ENCODE peak calls at places on chromosomes 4 and X, in nine cellular contexts. One of them, this sample, is unnamed.

GRCh38 chr4:185914583-185915199 is 102.7 kb upstream of the SORBS2 start:
- DNase-seq in GM03348: no peak
- DNase-seq in stimulated activated CD4-positive, alpha-beta T cell treated with anti-CD3 and anti-CD28 coated beads, Interleukin-15, amount 100 ng/mL, for 24 hours: no peak
- DNase-seq in mesothelial cell of epicardium: no peak
- DNase-seq in frontal cortex: no peak
- DNase-seq in NCI-H1417 treated with DMSO at 0.1 percent for 48 hours: no peak
- DNase-seq in HT-29: no peak
- DNase-seq in fibroblast of mammary gland: peak
- DNase-seq in hippocampal formation: no peak
- DNase-seq in this sample: peak

GRCh38 chr4:72418458-72418857 is 150.6 kb downstream of the ADAMTS3 start:
- DNase-seq in GM03348: peak
- DNase-seq in stimulated activated CD4-positive, alpha-beta T cell treated with anti-CD3 and anti-CD28 coated beads, Interleukin-15, amount 100 ng/mL, for 24 hours: no peak
- DNase-seq in mesothelial cell of epicardium: no peak
- DNase-seq in frontal cortex: no peak
- DNase-seq in NCI-H1417 treated with DMSO at 0.1 percent for 48 hours: no peak
- DNase-seq in HT-29: peak
- DNase-seq in fibroblast of mammary gland: peak
- DNase-seq in hippocampal formation: no peak
- DNase-seq in this sample: peak

GRCh38 chrX:137707348-137707747 is 141.4 kb downstream of the ZIC3 start:
- DNase-seq in GM03348: no peak
- DNase-seq in stimulated activated CD4-positive, alpha-beta T cell treated with anti-CD3 and anti-CD28 coated beads, Interleukin-15, amount 100 ng/mL, for 24 hours: no peak
- DNase-seq in mesothelial cell of epicardium: no peak
- DNase-seq in frontal cortex: no peak
- DNase-seq in NCI-H1417 treated with DMSO at 0.1 percent for 48 hours: no peak
- DNase-seq in HT-29: no peak
- DNase-seq in fibroblast of mammary gland: no peak
- DNase-seq in hippocampal formation: no peak
- DNase-seq in this sample: no peak

GRCh38 chr4:2367626-2368025 is 50.8 kb downstream of the ZFYVE28 start:
- DNase-seq in GM03348: no peak
- DNase-seq in stimulated activated CD4-positive, alpha-beta T cell treated with anti-CD3 and anti-CD28 coated beads, Interleukin-15, amount 100 ng/mL, for 24 hours: no peak
- DNase-seq in mesothelial cell of epicardium: no peak
- DNase-seq in frontal cortex: no peak
- DNase-seq in NCI-H1417 treated with DMSO at 0.1 percent for 48 hours: no peak
- DNase-seq in HT-29: no peak
- DNase-seq in fibroblast of mammary gland: no peak
- DNase-seq in hippocampal formation: no peak
- DNase-seq in this sample: no peak

GRCh38 chr4:119581480-119581879 is 47.1 kb downstream of the PDE5A start:
- DNase-seq in GM03348: no peak
- DNase-seq in stimulated activated CD4-positive, alpha-beta T cell treated with anti-CD3 and anti-CD28 coated beads, Interleukin-15, amount 100 ng/mL, for 24 hours: no peak
- DNase-seq in mesothelial cell of epicardium: no peak
- DNase-seq in frontal cortex: no peak
- DNase-seq in NCI-H1417 treated with DMSO at 0.1 percent for 48 hours: no peak
- DNase-seq in HT-29: no peak
- DNase-seq in fibroblast of mammary gland: no peak
- DNase-seq in hippocampal formation: no peak
- DNase-seq in this sample: no peak

GRCh38 chr4:98662619-98663225 is 4.3 kb upstream of the TSPAN5 start:
- DNase-seq in GM03348: no peak
- DNase-seq in stimulated activated CD4-positive, alpha-beta T cell treated with anti-CD3 and anti-CD28 coated beads, Interleukin-15, amount 100 ng/mL, for 24 hours: peak
- DNase-seq in mesothelial cell of epicardium: no peak
- DNase-seq in frontal cortex: no peak
- DNase-seq in NCI-H1417 treated with DMSO at 0.1 percent for 48 hours: no peak
- DNase-seq in HT-29: peak
- DNase-seq in fibroblast of mammary gland: no peak
- DNase-seq in hippocampal formation: no peak
- DNase-seq in this sample: no peak

GRCh38 chr4:139167774-139168444 is 9.1 kb downstream of the ELF2 start:
- DNase-seq in GM03348: peak
- DNase-seq in stimulated activated CD4-positive, alpha-beta T cell treated with anti-CD3 and anti-CD28 coated beads, Interleukin-15, amount 100 ng/mL, for 24 hours: no peak
- DNase-seq in mesothelial cell of epicardium: no peak
- DNase-seq in frontal cortex: no peak
- DNase-seq in NCI-H1417 treated with DMSO at 0.1 percent for 48 hours: no peak
- DNase-seq in HT-29: peak
- DNase-seq in fibroblast of mammary gland: peak
- DNase-seq in hippocampal formation: no peak
- DNase-seq in this sample: no peak

GRCh38 chr4:168794881-168795280 is 215.2 kb downstream of the CBR4 start:
- DNase-seq in GM03348: no peak
- DNase-seq in stimulated activated CD4-positive, alpha-beta T cell treated with anti-CD3 and anti-CD28 coated beads, Interleukin-15, amount 100 ng/mL, for 24 hours: no peak
- DNase-seq in mesothelial cell of epicardium: no peak
- DNase-seq in frontal cortex: no peak
- DNase-seq in NCI-H1417 treated with DMSO at 0.1 percent for 48 hours: no peak
- DNase-seq in HT-29: no peak
- DNase-seq in fibroblast of mammary gland: no peak
- DNase-seq in hippocampal formation: no peak
- DNase-seq in this sample: no peak

GRCh38 chrX:18873189-18873791 is 110.6 kb downstream of the PHKA2 start:
- DNase-seq in GM03348: peak
- DNase-seq in stimulated activated CD4-positive, alpha-beta T cell treated with anti-CD3 and anti-CD28 coated beads, Interleukin-15, amount 100 ng/mL, for 24 hours: peak
- DNase-seq in mesothelial cell of epicardium: no peak
- DNase-seq in frontal cortex: no peak
- DNase-seq in NCI-H1417 treated with DMSO at 0.1 percent for 48 hours: peak
- DNase-seq in HT-29: no peak
- DNase-seq in fibroblast of mammary gland: peak
- DNase-seq in hippocampal formation: no peak
- DNase-seq in this sample: peak

GRCh38 chrX:46796574-46797191 is 37.8 kb upstream of the SLC9A7 start:
- DNase-seq in GM03348: peak
- DNase-seq in stimulated activated CD4-positive, alpha-beta T cell treated with anti-CD3 and anti-CD28 coated beads, Interleukin-15, amount 100 ng/mL, for 24 hours: peak
- DNase-seq in mesothelial cell of epicardium: peak
- DNase-seq in frontal cortex: no peak
- DNase-seq in NCI-H1417 treated with DMSO at 0.1 percent for 48 hours: peak
- DNase-seq in HT-29: peak
- DNase-seq in fibroblast of mammary gland: peak
- DNase-seq in hippocampal formation: peak
- DNase-seq in this sample: peak

GRCh38 chr4:110619401-110620247 is 3.3 kb downstream of the PITX2 start:
- DNase-seq in GM03348: no peak
- DNase-seq in stimulated activated CD4-positive, alpha-beta T cell treated with anti-CD3 and anti-CD28 coated beads, Interleukin-15, amount 100 ng/mL, for 24 hours: no peak
- DNase-seq in mesothelial cell of epicardium: no peak
- DNase-seq in frontal cortex: peak
- DNase-seq in NCI-H1417 treated with DMSO at 0.1 percent for 48 hours: no peak
- DNase-seq in HT-29: no peak
- DNase-seq in fibroblast of mammary gland: no peak
- DNase-seq in hippocampal formation: no peak
- DNase-seq in this sample: peak

GRCh38 chr4:7630559-7631287 is 196.0 kb upstream of the PSAPL1 start:
- DNase-seq in GM03348: peak
- DNase-seq in stimulated activated CD4-positive, alpha-beta T cell treated with anti-CD3 and anti-CD28 coated beads, Interleukin-15, amount 100 ng/mL, for 24 hours: no peak
- DNase-seq in mesothelial cell of epicardium: no peak
- DNase-seq in frontal cortex: no peak
- DNase-seq in NCI-H1417 treated with DMSO at 0.1 percent for 48 hours: no peak
- DNase-seq in HT-29: no peak
- DNase-seq in fibroblast of mammary gland: peak
- DNase-seq in hippocampal formation: peak
- DNase-seq in this sample: peak

GRCh38 chrX:48910926-48911406 is 480 bp downstream of the SLC35A2 start:
- DNase-seq in GM03348: peak
- DNase-seq in stimulated activated CD4-positive, alpha-beta T cell treated with anti-CD3 and anti-CD28 coated beads, Interleukin-15, amount 100 ng/mL, for 24 hours: no peak
- DNase-seq in mesothelial cell of epicardium: no peak
- DNase-seq in frontal cortex: no peak
- DNase-seq in NCI-H1417 treated with DMSO at 0.1 percent for 48 hours: no peak
- DNase-seq in HT-29: peak
- DNase-seq in fibroblast of mammary gland: peak
- DNase-seq in hippocampal formation: no peak
- DNase-seq in this sample: no peak

GRCh38 chrX:128425546-128425945 is 373.3 kb upstream of the ACTRT1 start:
- DNase-seq in GM03348: no peak
- DNase-seq in stimulated activated CD4-positive, alpha-beta T cell treated with anti-CD3 and anti-CD28 coated beads, Interleukin-15, amount 100 ng/mL, for 24 hours: no peak
- DNase-seq in mesothelial cell of epicardium: no peak
- DNase-seq in frontal cortex: no peak
- DNase-seq in NCI-H1417 treated with DMSO at 0.1 percent for 48 hours: no peak
- DNase-seq in HT-29: no peak
- DNase-seq in fibroblast of mammary gland: no peak
- DNase-seq in hippocampal formation: no peak
- DNase-seq in this sample: no peak

GRCh38 chr4:52408037-52408436 is 251.1 kb downstream of the USP46 start:
- DNase-seq in GM03348: no peak
- DNase-seq in stimulated activated CD4-positive, alpha-beta T cell treated with anti-CD3 and anti-CD28 coated beads, Interleukin-15, amount 100 ng/mL, for 24 hours: no peak
- DNase-seq in mesothelial cell of epicardium: no peak
- DNase-seq in frontal cortex: no peak
- DNase-seq in NCI-H1417 treated with DMSO at 0.1 percent for 48 hours: no peak
- DNase-seq in HT-29: no peak
- DNase-seq in fibroblast of mammary gland: no peak
- DNase-seq in hippocampal formation: no peak
- DNase-seq in this sample: no peak

GRCh38 chr4:14871676-14872430 is 130.4 kb upstream of the CPEB2 start:
- DNase-seq in GM03348: no peak
- DNase-seq in stimulated activated CD4-positive, alpha-beta T cell treated with anti-CD3 and anti-CD28 coated beads, Interleukin-15, amount 100 ng/mL, for 24 hours: peak
- DNase-seq in mesothelial cell of epicardium: no peak
- DNase-seq in frontal cortex: no peak
- DNase-seq in NCI-H1417 treated with DMSO at 0.1 percent for 48 hours: no peak
- DNase-seq in HT-29: peak
- DNase-seq in fibroblast of mammary gland: peak
- DNase-seq in hippocampal formation: no peak
- DNase-seq in this sample: peak

GRCh38 chr4:48315728-48316630 is 25.4 kb upstream of the SLAIN2 start:
- DNase-seq in GM03348: peak
- DNase-seq in stimulated activated CD4-positive, alpha-beta T cell treated with anti-CD3 and anti-CD28 coated beads, Interleukin-15, amount 100 ng/mL, for 24 hours: peak
- DNase-seq in mesothelial cell of epicardium: no peak
- DNase-seq in frontal cortex: no peak
- DNase-seq in NCI-H1417 treated with DMSO at 0.1 percent for 48 hours: no peak
- DNase-seq in HT-29: peak
- DNase-seq in fibroblast of mammary gland: peak
- DNase-seq in hippocampal formation: no peak
- DNase-seq in this sample: peak

GRCh38 chr4:14906805-14907204 is 95.5 kb upstream of the CPEB2 start:
- DNase-seq in GM03348: no peak
- DNase-seq in stimulated activated CD4-positive, alpha-beta T cell treated with anti-CD3 and anti-CD28 coated beads, Interleukin-15, amount 100 ng/mL, for 24 hours: peak
- DNase-seq in mesothelial cell of epicardium: no peak
- DNase-seq in frontal cortex: no peak
- DNase-seq in NCI-H1417 treated with DMSO at 0.1 percent for 48 hours: no peak
- DNase-seq in HT-29: no peak
- DNase-seq in fibroblast of mammary gland: peak
- DNase-seq in hippocampal formation: no peak
- DNase-seq in this sample: no peak

GRCh38 chrX:78496483-78496882 is 162.6 kb downstream of the RTL3 start:
- DNase-seq in GM03348: no peak
- DNase-seq in stimulated activated CD4-positive, alpha-beta T cell treated with anti-CD3 and anti-CD28 coated beads, Interleukin-15, amount 100 ng/mL, for 24 hours: no peak
- DNase-seq in mesothelial cell of epicardium: no peak
- DNase-seq in frontal cortex: no peak
- DNase-seq in NCI-H1417 treated with DMSO at 0.1 percent for 48 hours: no peak
- DNase-seq in HT-29: no peak
- DNase-seq in fibroblast of mammary gland: no peak
- DNase-seq in hippocampal formation: no peak
- DNase-seq in this sample: no peak

GRCh38 chr4:114886761-114887160 is 226.7 kb downstream of the NDST4 start:
- DNase-seq in GM03348: no peak
- DNase-seq in stimulated activated CD4-positive, alpha-beta T cell treated with anti-CD3 and anti-CD28 coated beads, Interleukin-15, amount 100 ng/mL, for 24 hours: no peak
- DNase-seq in mesothelial cell of epicardium: no peak
- DNase-seq in frontal cortex: no peak
- DNase-seq in NCI-H1417 treated with DMSO at 0.1 percent for 48 hours: no peak
- DNase-seq in HT-29: no peak
- DNase-seq in fibroblast of mammary gland: no peak
- DNase-seq in hippocampal formation: no peak
- DNase-seq in this sample: no peak

GRCh38 chrX:24332868-24333267 is 19.0 kb upstream of the SUPT20HL2 start:
- DNase-seq in GM03348: no peak
- DNase-seq in stimulated activated CD4-positive, alpha-beta T cell treated with anti-CD3 and anti-CD28 coated beads, Interleukin-15, amount 100 ng/mL, for 24 hours: no peak
- DNase-seq in mesothelial cell of epicardium: no peak
- DNase-seq in frontal cortex: no peak
- DNase-seq in NCI-H1417 treated with DMSO at 0.1 percent for 48 hours: no peak
- DNase-seq in HT-29: no peak
- DNase-seq in fibroblast of mammary gland: no peak
- DNase-seq in hippocampal formation: no peak
- DNase-seq in this sample: no peak

GRCh38 chr4:156923525-156923924 is 48.1 kb downstream of the PDGFC start:
- DNase-seq in GM03348: no peak
- DNase-seq in stimulated activated CD4-positive, alpha-beta T cell treated with anti-CD3 and anti-CD28 coated beads, Interleukin-15, amount 100 ng/mL, for 24 hours: no peak
- DNase-seq in mesothelial cell of epicardium: no peak
- DNase-seq in frontal cortex: no peak
- DNase-seq in NCI-H1417 treated with DMSO at 0.1 percent for 48 hours: no peak
- DNase-seq in HT-29: no peak
- DNase-seq in fibroblast of mammary gland: no peak
- DNase-seq in hippocampal formation: no peak
- DNase-seq in this sample: no peak

GRCh38 chrX:22634751-22635150 is 362.0 kb downstream of the CBLL2 start:
- DNase-seq in GM03348: peak
- DNase-seq in stimulated activated CD4-positive, alpha-beta T cell treated with anti-CD3 and anti-CD28 coated beads, Interleukin-15, amount 100 ng/mL, for 24 hours: no peak
- DNase-seq in mesothelial cell of epicardium: no peak
- DNase-seq in frontal cortex: no peak
- DNase-seq in NCI-H1417 treated with DMSO at 0.1 percent for 48 hours: no peak
- DNase-seq in HT-29: no peak
- DNase-seq in fibroblast of mammary gland: no peak
- DNase-seq in hippocampal formation: no peak
- DNase-seq in this sample: no peak

GRCh38 chrX:38458071-38458470 is 103.3 kb upstream of the TSPAN7 start:
- DNase-seq in GM03348: no peak
- DNase-seq in stimulated activated CD4-positive, alpha-beta T cell treated with anti-CD3 and anti-CD28 coated beads, Interleukin-15, amount 100 ng/mL, for 24 hours: no peak
- DNase-seq in mesothelial cell of epicardium: no peak
- DNase-seq in frontal cortex: no peak
- DNase-seq in NCI-H1417 treated with DMSO at 0.1 percent for 48 hours: no peak
- DNase-seq in HT-29: peak
- DNase-seq in fibroblast of mammary gland: peak
- DNase-seq in hippocampal formation: no peak
- DNase-seq in this sample: no peak

GRCh38 chr4:76305971-76306881 is at the start of gene STBD1:
- DNase-seq in GM03348: peak
- DNase-seq in stimulated activated CD4-positive, alpha-beta T cell treated with anti-CD3 and anti-CD28 coated beads, Interleukin-15, amount 100 ng/mL, for 24 hours: peak
- DNase-seq in mesothelial cell of epicardium: peak
- DNase-seq in frontal cortex: peak
- DNase-seq in NCI-H1417 treated with DMSO at 0.1 percent for 48 hours: peak
- DNase-seq in HT-29: peak
- DNase-seq in fibroblast of mammary gland: peak
- DNase-seq in hippocampal formation: peak
- DNase-seq in this sample: peak

GRCh38 chrX:44961817-44962607 is 89.0 kb downstream of the KDM6A start:
- DNase-seq in GM03348: no peak
- DNase-seq in stimulated activated CD4-positive, alpha-beta T cell treated with anti-CD3 and anti-CD28 coated beads, Interleukin-15, amount 100 ng/mL, for 24 hours: no peak
- DNase-seq in mesothelial cell of epicardium: no peak
- DNase-seq in frontal cortex: no peak
- DNase-seq in NCI-H1417 treated with DMSO at 0.1 percent for 48 hours: no peak
- DNase-seq in HT-29: no peak
- DNase-seq in fibroblast of mammary gland: no peak
- DNase-seq in hippocampal formation: no peak
- DNase-seq in this sample: no peak

GRCh38 chr4:120636120-120636630 is 286.4 kb downstream of the PRDM5 start:
- DNase-seq in GM03348: no peak
- DNase-seq in stimulated activated CD4-positive, alpha-beta T cell treated with anti-CD3 and anti-CD28 coated beads, Interleukin-15, amount 100 ng/mL, for 24 hours: no peak
- DNase-seq in mesothelial cell of epicardium: no peak
- DNase-seq in frontal cortex: no peak
- DNase-seq in NCI-H1417 treated with DMSO at 0.1 percent for 48 hours: no peak
- DNase-seq in HT-29: no peak
- DNase-seq in fibroblast of mammary gland: peak
- DNase-seq in hippocampal formation: no peak
- DNase-seq in this sample: no peak

GRCh38 chr4:181968371-181968770 is 274.8 kb upstream of the TENM3 start:
- DNase-seq in GM03348: peak
- DNase-seq in stimulated activated CD4-positive, alpha-beta T cell treated with anti-CD3 and anti-CD28 coated beads, Interleukin-15, amount 100 ng/mL, for 24 hours: no peak
- DNase-seq in mesothelial cell of epicardium: no peak
- DNase-seq in frontal cortex: no peak
- DNase-seq in NCI-H1417 treated with DMSO at 0.1 percent for 48 hours: no peak
- DNase-seq in HT-29: no peak
- DNase-seq in fibroblast of mammary gland: peak
- DNase-seq in hippocampal formation: no peak
- DNase-seq in this sample: no peak

GRCh38 chr4:604131-604530 is 21.2 kb upstream of the PDE6B start:
- DNase-seq in GM03348: no peak
- DNase-seq in stimulated activated CD4-positive, alpha-beta T cell treated with anti-CD3 and anti-CD28 coated beads, Interleukin-15, amount 100 ng/mL, for 24 hours: peak
- DNase-seq in mesothelial cell of epicardium: no peak
- DNase-seq in frontal cortex: no peak
- DNase-seq in NCI-H1417 treated with DMSO at 0.1 percent for 48 hours: no peak
- DNase-seq in HT-29: no peak
- DNase-seq in fibroblast of mammary gland: no peak
- DNase-seq in hippocampal formation: no peak
- DNase-seq in this sample: no peak

GRCh38 chr4:15003441-15003890 is 1.2 kb downstream of the CPEB2 start:
- DNase-seq in GM03348: peak
- DNase-seq in stimulated activated CD4-positive, alpha-beta T cell treated with anti-CD3 and anti-CD28 coated beads, Interleukin-15, amount 100 ng/mL, for 24 hours: peak
- DNase-seq in mesothelial cell of epicardium: peak
- DNase-seq in frontal cortex: peak
- DNase-seq in NCI-H1417 treated with DMSO at 0.1 percent for 48 hours: no peak
- DNase-seq in HT-29: peak
- DNase-seq in fibroblast of mammary gland: no peak
- DNase-seq in hippocampal formation: peak
- DNase-seq in this sample: peak

This sample was measured in MG63.